ENCODE peak calls at places on chromosomes 2 and 18, in seven cellular contexts. One of them, this sample, is unnamed.

GRCh38 chr18:71673498-71673897 is 870.6 kb downstream of the CBLN2 start:
- DNase-seq in CD8-positive, alpha-beta T cell: no peak
- DNase-seq in IMR-90: no peak
- DNase-seq in lower lobe of right lung: no peak
- DNase-seq in upper lobe of right lung: no peak
- DNase-seq in tibial artery: no peak
- DNase-seq in fibroblast of lung: no peak
- DNase-seq in this sample: no peak

GRCh38 chr18:76429262-76430126 is 65.5 kb downstream of the ZNF516 start:
- DNase-seq in IMR-90: no peak
- DNase-seq in upper lobe of right lung: peak
- DNase-seq in fibroblast of lung: no peak
- DNase-seq in lower lobe of right lung: no peak
- DNase-seq in tibial artery: no peak
- DNase-seq in CD8-positive, alpha-beta T cell: no peak
- DNase-seq in this sample: no peak

GRCh38 chr2:128644745-128645256 is 326.1 kb upstream of the HS6ST1 start:
- DNase-seq in fibroblast of lung: peak
- DNase-seq in upper lobe of right lung: peak
- DNase-seq in lower lobe of right lung: no peak
- DNase-seq in tibial artery: peak
- DNase-seq in CD8-positive, alpha-beta T cell: no peak
- DNase-seq in IMR-90: no peak
- DNase-seq in this sample: no peak

GRCh38 chr2:208819190-208819589 is 412.6 kb downstream of the PTH2R start:
- DNase-seq in tibial artery: no peak
- DNase-seq in lower lobe of right lung: no peak
- DNase-seq in CD8-positive, alpha-beta T cell: no peak
- DNase-seq in IMR-90: no peak
- DNase-seq in fibroblast of lung: no peak
- DNase-seq in upper lobe of right lung: no peak
- DNase-seq in this sample: no peak

GRCh38 chr2:149559341-149560068 is 28.1 kb downstream of the MMADHC start:
- DNase-seq in lower lobe of right lung: no peak
- DNase-seq in upper lobe of right lung: no peak
- DNase-seq in IMR-90: no peak
- DNase-seq in tibial artery: no peak
- DNase-seq in CD8-positive, alpha-beta T cell: no peak
- DNase-seq in fibroblast of lung: no peak
- DNase-seq in this sample: no peak

GRCh38 chr18:8705280-8705940 is at the start of gene MTCL1:
- DNase-seq in tibial artery: peak
- DNase-seq in IMR-90: no peak
- DNase-seq in fibroblast of lung: peak
- DNase-seq in lower lobe of right lung: peak
- DNase-seq in upper lobe of right lung: peak
- DNase-seq in CD8-positive, alpha-beta T cell: no peak
- DNase-seq in this sample: no peak

GRCh38 chr2:86087936-86088850 is 17.5 kb downstream of the POLR1A start:
- DNase-seq in CD8-positive, alpha-beta T cell: no peak
- DNase-seq in IMR-90: no peak
- DNase-seq in fibroblast of lung: no peak
- DNase-seq in tibial artery: no peak
- DNase-seq in lower lobe of right lung: no peak
- DNase-seq in upper lobe of right lung: no peak
- DNase-seq in this sample: no peak

GRCh38 chr2:236986524-236987330 is 99.0 kb upstream of the COPS8 start:
- DNase-seq in upper lobe of right lung: no peak
- DNase-seq in lower lobe of right lung: no peak
- DNase-seq in tibial artery: no peak
- DNase-seq in CD8-positive, alpha-beta T cell: no peak
- DNase-seq in fibroblast of lung: no peak
- DNase-seq in IMR-90: no peak
- DNase-seq in this sample: no peak

GRCh38 chr2:195343942-195344530 is 313.0 kb upstream of the SLC39A10 start:
- DNase-seq in fibroblast of lung: peak
- DNase-seq in upper lobe of right lung: no peak
- DNase-seq in lower lobe of right lung: no peak
- DNase-seq in tibial artery: no peak
- DNase-seq in IMR-90: peak
- DNase-seq in CD8-positive, alpha-beta T cell: no peak
- DNase-seq in this sample: no peak

GRCh38 chr2:177147093-177147694 is 65.4 kb upstream of the HNRNPA3 start:
- DNase-seq in lower lobe of right lung: no peak
- DNase-seq in fibroblast of lung: peak
- DNase-seq in CD8-positive, alpha-beta T cell: no peak
- DNase-seq in upper lobe of right lung: no peak
- DNase-seq in tibial artery: no peak
- DNase-seq in IMR-90: peak
- DNase-seq in this sample: no peak

GRCh38 chr2:9109871-9110270 is 96.7 kb upstream of the ASAP2 start:
- DNase-seq in fibroblast of lung: no peak
- DNase-seq in upper lobe of right lung: no peak
- DNase-seq in lower lobe of right lung: no peak
- DNase-seq in tibial artery: no peak
- DNase-seq in CD8-positive, alpha-beta T cell: no peak
- DNase-seq in IMR-90: no peak
- DNase-seq in this sample: no peak

GRCh38 chr2:42754021-42754775 is 9.7 kb downstream of the OXER1 start:
- DNase-seq in upper lobe of right lung: no peak
- DNase-seq in CD8-positive, alpha-beta T cell: no peak
- DNase-seq in tibial artery: no peak
- DNase-seq in fibroblast of lung: no peak
- DNase-seq in IMR-90: peak
- DNase-seq in lower lobe of right lung: no peak
- DNase-seq in this sample: no peak

GRCh38 chr2:240324312-240325005 is 111.0 kb upstream of the GPC1 start:
- DNase-seq in CD8-positive, alpha-beta T cell: no peak
- DNase-seq in upper lobe of right lung: no peak
- DNase-seq in IMR-90: no peak
- DNase-seq in tibial artery: peak
- DNase-seq in fibroblast of lung: no peak
- DNase-seq in lower lobe of right lung: no peak
- DNase-seq in this sample: no peak

GRCh38 chr18:23317975-23318675 is 135.0 kb upstream of the RIOK3 start:
- DNase-seq in CD8-positive, alpha-beta T cell: no peak
- DNase-seq in tibial artery: no peak
- DNase-seq in upper lobe of right lung: no peak
- DNase-seq in fibroblast of lung: no peak
- DNase-seq in IMR-90: peak
- DNase-seq in lower lobe of right lung: no peak
- DNase-seq in this sample: no peak

GRCh38 chr2:213015387-213016165 is 135.8 kb downstream of the IKZF2 start:
- DNase-seq in tibial artery: no peak
- DNase-seq in fibroblast of lung: no peak
- DNase-seq in IMR-90: no peak
- DNase-seq in upper lobe of right lung: no peak
- DNase-seq in CD8-positive, alpha-beta T cell: no peak
- DNase-seq in lower lobe of right lung: no peak
- DNase-seq in this sample: no peak

GRCh38 chr2:191327484-191327883 is 82.3 kb downstream of the MYO1B start:
- DNase-seq in CD8-positive, alpha-beta T cell: no peak
- DNase-seq in IMR-90: no peak
- DNase-seq in upper lobe of right lung: no peak
- DNase-seq in tibial artery: no peak
- DNase-seq in fibroblast of lung: no peak
- DNase-seq in lower lobe of right lung: no peak
- DNase-seq in this sample: no peak

GRCh38 chr2:241030883-241031282 is 32.5 kb downstream of the SNED1 start:
- DNase-seq in CD8-positive, alpha-beta T cell: no peak
- DNase-seq in upper lobe of right lung: no peak
- DNase-seq in lower lobe of right lung: no peak
- DNase-seq in tibial artery: no peak
- DNase-seq in IMR-90: no peak
- DNase-seq in fibroblast of lung: no peak
- DNase-seq in this sample: no peak

GRCh38 chr2:144512421-144513272 is 7.3 kb downstream of the ZEB2 start:
- DNase-seq in CD8-positive, alpha-beta T cell: no peak
- DNase-seq in IMR-90: no peak
- DNase-seq in lower lobe of right lung: no peak
- DNase-seq in tibial artery: peak
- DNase-seq in upper lobe of right lung: no peak
- DNase-seq in fibroblast of lung: peak
- DNase-seq in this sample: no peak
- H3K27ac ChIP-seq in CD8-positive, alpha-beta T cell: no peak
- H3K27ac ChIP-seq in IMR-90: peak
- H3K27ac ChIP-seq in lower lobe of right lung: peak
- H3K27ac ChIP-seq in tibial artery: peak
- H3K27ac ChIP-seq in upper lobe of right lung: peak
- H3K27ac ChIP-seq in fibroblast of lung: peak
- H3K27ac ChIP-seq in this sample: no peak

GRCh38 chr2:188412190-188412589 is 120.5 kb downstream of the GULP1 start:
- DNase-seq in fibroblast of lung: no peak
- DNase-seq in upper lobe of right lung: no peak
- DNase-seq in CD8-positive, alpha-beta T cell: no peak
- DNase-seq in tibial artery: no peak
- DNase-seq in lower lobe of right lung: no peak
- DNase-seq in IMR-90: no peak
- DNase-seq in this sample: no peak

GRCh38 chr2:188414412-188414811 is 122.7 kb downstream of the GULP1 start:
- DNase-seq in CD8-positive, alpha-beta T cell: no peak
- DNase-seq in fibroblast of lung: peak
- DNase-seq in tibial artery: no peak
- DNase-seq in lower lobe of right lung: no peak
- DNase-seq in IMR-90: peak
- DNase-seq in upper lobe of right lung: no peak
- DNase-seq in this sample: no peak

GRCh38 chr2:188414869-188415753 is 123.4 kb downstream of the GULP1 start:
- DNase-seq in fibroblast of lung: peak
- DNase-seq in CD8-positive, alpha-beta T cell: no peak
- DNase-seq in tibial artery: no peak
- DNase-seq in upper lobe of right lung: no peak
- DNase-seq in lower lobe of right lung: no peak
- DNase-seq in IMR-90: peak
- DNase-seq in this sample: no peak

GRCh38 chr2:188406414-188406813 is 114.7 kb downstream of the GULP1 start:
- DNase-seq in upper lobe of right lung: no peak
- DNase-seq in lower lobe of right lung: no peak
- DNase-seq in CD8-positive, alpha-beta T cell: no peak
- DNase-seq in fibroblast of lung: peak
- DNase-seq in tibial artery: no peak
- DNase-seq in IMR-90: no peak
- DNase-seq in this sample: no peak

DNA sequence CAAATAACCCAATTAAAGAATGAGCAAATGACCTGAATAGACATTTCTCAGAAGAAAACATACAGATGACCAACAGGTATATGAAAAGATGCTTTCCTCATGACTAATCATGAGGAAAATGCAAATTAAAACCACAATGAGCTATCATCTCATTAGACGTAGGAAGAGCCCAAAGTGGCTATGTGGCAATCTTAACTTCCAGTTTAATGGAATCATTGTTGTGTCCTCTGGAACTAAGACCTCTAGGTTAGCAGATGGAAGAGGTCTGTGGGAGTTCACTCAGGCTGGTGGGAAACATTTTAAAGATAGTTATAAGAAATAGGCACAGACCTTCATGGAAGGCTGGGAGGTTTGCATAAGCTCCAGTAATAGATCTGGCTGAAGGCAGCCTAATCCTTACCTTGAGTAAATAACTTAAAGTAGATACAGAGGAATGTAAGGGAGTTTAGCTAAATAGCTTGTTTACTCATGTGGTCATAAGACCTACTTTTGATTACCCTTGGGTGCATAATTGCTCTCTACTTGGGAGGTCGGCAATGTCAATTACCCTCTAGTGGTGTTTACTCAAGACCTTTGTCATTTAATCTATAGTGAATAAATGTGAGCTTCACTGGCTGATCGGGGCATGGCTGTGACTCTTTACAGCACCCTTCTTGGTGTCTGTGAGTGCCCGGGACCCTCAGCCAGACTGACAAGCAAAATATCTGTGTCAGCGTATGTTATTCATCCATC is 119.0 kb downstream of the GULP1 start:
- DNase-seq in fibroblast of lung: peak
- DNase-seq in upper lobe of right lung: no peak
- DNase-seq in lower lobe of right lung: no peak
- DNase-seq in IMR-90: peak
- DNase-seq in CD8-positive, alpha-beta T cell: no peak
- DNase-seq in tibial artery: no peak
- DNase-seq in this sample: no peak
- TF ChIP-seq CTCF in fibroblast of lung: no peak
- TF ChIP-seq CTCF in upper lobe of right lung: no peak
- TF ChIP-seq CTCF in lower lobe of right lung: no peak
- TF ChIP-seq CTCF in IMR-90: no peak
- TF ChIP-seq CTCF in CD8-positive, alpha-beta T cell: no peak
- TF ChIP-seq CTCF in tibial artery: no peak
- TF ChIP-seq CTCF in this sample: no peak

DNA sequence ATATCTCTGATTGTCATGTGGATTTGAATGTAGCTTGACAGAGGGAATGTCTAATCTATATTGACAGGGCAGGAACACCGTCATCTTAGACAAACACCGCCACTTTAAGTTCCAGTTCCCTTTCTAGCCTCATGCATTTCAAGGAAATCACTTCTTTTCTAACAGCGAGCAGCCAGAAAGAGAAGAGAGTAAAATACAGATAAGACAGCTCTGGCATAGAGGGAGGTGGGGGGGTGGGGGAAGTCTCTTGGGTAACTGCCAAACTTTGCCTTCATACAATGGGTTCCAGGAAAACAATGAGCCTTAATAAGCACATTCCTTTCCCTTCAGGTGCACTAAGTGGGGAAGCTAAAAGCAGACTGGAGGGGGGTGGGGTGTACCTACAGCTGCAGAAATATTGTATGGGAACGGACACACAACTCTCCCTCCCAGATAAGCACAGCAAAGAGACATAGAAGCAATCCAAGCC is 37.2 kb downstream of the CASP10 start:
- DNase-seq in upper lobe of right lung: no peak
- DNase-seq in tibial artery: no peak
- DNase-seq in IMR-90: no peak
- DNase-seq in fibroblast of lung: no peak
- DNase-seq in CD8-positive, alpha-beta T cell: no peak
- DNase-seq in lower lobe of right lung: no peak
- DNase-seq in this sample: no peak
- H3K27ac ChIP-seq in upper lobe of right lung: peak
- H3K27ac ChIP-seq in tibial artery: no peak
- H3K27ac ChIP-seq in IMR-90: no peak
- H3K27ac ChIP-seq in fibroblast of lung: no peak
- H3K27ac ChIP-seq in CD8-positive, alpha-beta T cell: no peak
- H3K27ac ChIP-seq in lower lobe of right lung: peak
- H3K27ac ChIP-seq in this sample: no peak

GRCh38 chr2:27445155-27445554 is 3.0 kb downstream of the KRTCAP3 start:
- DNase-seq in tibial artery: peak
- DNase-seq in IMR-90: no peak
- DNase-seq in upper lobe of right lung: no peak
- DNase-seq in lower lobe of right lung: no peak
- DNase-seq in CD8-positive, alpha-beta T cell: no peak
- DNase-seq in fibroblast of lung: no peak
- DNase-seq in this sample: no peak

GRCh38 chr2:27441958-27442281 is 261 bp upstream of the KRTCAP3 start:
- DNase-seq in fibroblast of lung: no peak
- DNase-seq in CD8-positive, alpha-beta T cell: no peak
- DNase-seq in upper lobe of right lung: no peak
- DNase-seq in IMR-90: no peak
- DNase-seq in tibial artery: no peak
- DNase-seq in lower lobe of right lung: no peak
- DNase-seq in this sample: no peak

GRCh38 chr2:27441226-27441926 is 805 bp upstream of the KRTCAP3 start:
- DNase-seq in tibial artery: peak
- DNase-seq in CD8-positive, alpha-beta T cell: no peak
- DNase-seq in lower lobe of right lung: no peak
- DNase-seq in IMR-90: no peak
- DNase-seq in fibroblast of lung: no peak
- DNase-seq in upper lobe of right lung: no peak
- DNase-seq in this sample: no peak

GRCh38 chr2:27442981-27443323 is 771 bp downstream of the KRTCAP3 start:
- DNase-seq in fibroblast of lung: no peak
- DNase-seq in IMR-90: no peak
- DNase-seq in upper lobe of right lung: no peak
- DNase-seq in CD8-positive, alpha-beta T cell: no peak
- DNase-seq in lower lobe of right lung: no peak
- DNase-seq in tibial artery: no peak
- DNase-seq in this sample: no peak

GRCh38 chr2:27442282-27442980 is at the start of gene KRTCAP3:
- DNase-seq in fibroblast of lung: no peak
- DNase-seq in CD8-positive, alpha-beta T cell: peak
- DNase-seq in IMR-90: no peak
- DNase-seq in tibial artery: peak
- DNase-seq in upper lobe of right lung: peak
- DNase-seq in lower lobe of right lung: peak
- DNase-seq in this sample: peak
- TF ChIP-seq CTCF in fibroblast of lung: no peak
- TF ChIP-seq CTCF in CD8-positive, alpha-beta T cell: no peak
- TF ChIP-seq CTCF in IMR-90: no peak
- TF ChIP-seq CTCF in tibial artery: no peak
- TF ChIP-seq CTCF in upper lobe of right lung: no peak
- TF ChIP-seq CTCF in lower lobe of right lung: peak
- TF ChIP-seq CTCF in this sample: peak